ENCODE peak calls at places on chromosome 12, in nine cellular contexts. I is HepG2; C is foreskin keratinocyte; S is IMR-90; H is stimulated activated effector memory CD8-positive, alpha-beta T cell treated with anti-CD3 and anti-CD28 coated beads, Interleukin-12 subunit alpha, Interleukin-12 subunit beta, amount 100 ng/mL, for 72 hours; P is left cardiac atrium; F is gastroesophageal sphincter; G is upper lobe of right lung; Q is activated CD8-positive, alpha-beta memory T cell treated with anti-CD3 and anti-CD28 coated beads, Interleukin-2, amount 10 ng/mL, durations not matched to agents 7 days and 5 days. M is an unnamed sample.

GRCh38 chr12:93802293-93802692 is 125.1 kb downstream of the CRADD start:
- ATAC-seq in I (no peak), C (no peak), S (no peak), H (no peak), P (no peak), F (no peak), G (no peak), Q (no peak), M (no peak)

GRCh38 chr12:120043421-120043820 is 54.4 kb downstream of the BICDL1 start:
- ATAC-seq in I (no peak), C (no peak), S (no peak), H (no peak), P (no peak), F (no peak), G (no peak), Q (no peak), M (no peak)

GRCh38 chr12:6631549-6631961 is 4.2 kb downstream of the LPAR5 start:
- ATAC-seq in I (peak), C (no peak), S (no peak), H (no peak), P (peak), F (no peak), G (no peak), Q (peak), M (no peak)

GRCh38 chr12:43425361-43425760 is 126.6 kb downstream of the ADAMTS20 start:
- ATAC-seq in I (no peak), C (no peak), S (no peak), H (no peak), P (no peak), F (no peak), G (no peak), Q (no peak), M (no peak)

GRCh38 chr12:4996714-4997113 is 47.0 kb upstream of the KCNA5 start:
- ATAC-seq in I (no peak), C (no peak), S (no peak), H (no peak), P (no peak), F (no peak), G (no peak), Q (no peak), M (no peak)

GRCh38 chr12:45244561-45245348 is 28.9 kb downstream of the ANO6 start:
- ATAC-seq in I (no peak), C (no peak), S (peak), H (peak), P (peak), F (peak), G (peak), Q (peak), M (peak)

GRCh38 chr12:91651728-91652127 is 469.1 kb upstream of the DCN start:
- ATAC-seq in I (no peak), C (no peak), S (no peak), H (no peak), P (no peak), F (no peak), G (no peak), Q (no peak), M (no peak)

GRCh38 chr12:52370906-52371608 is 3.8 kb upstream of the KRT85 start:
- ATAC-seq in I (no peak), C (no peak), S (peak), H (no peak), P (peak), F (peak), G (no peak), Q (no peak), M (no peak)

GRCh38 chr12:201361-201760 is 12.6 kb downstream of the SLC6A12 start:
- ATAC-seq in I (no peak), C (no peak), S (no peak), H (no peak), P (no peak), F (no peak), G (no peak), Q (no peak), M (peak)

GRCh38 chr12:103278329-103278728 is 217.4 kb downstream of the C12orf42 start:
- ATAC-seq in I (no peak), C (no peak), S (no peak), H (no peak), P (no peak), F (no peak), G (no peak), Q (no peak), M (no peak)

GRCh38 chr12:68580911-68581310 is 29.8 kb upstream of the RAP1B start:
- ATAC-seq in I (no peak), C (no peak), S (no peak), H (no peak), P (no peak), F (no peak), G (no peak), Q (no peak), M (no peak)

GRCh38 chr12:69897744-69898143 is 72.7 kb downstream of the MYRFL start:
- ATAC-seq in I (peak), C (peak), S (peak), H (no peak), P (peak), F (peak), G (peak), Q (no peak), M (no peak)

GRCh38 chr12:91023326-91024004 is 18.7 kb upstream of the EPYC start:
- ATAC-seq in I (no peak), C (peak), S (peak), H (peak), P (no peak), F (no peak), G (no peak), Q (no peak), M (no peak)

GRCh38 chr12:85814116-85814515 is 22.1 kb downstream of the RASSF9 start:
- ATAC-seq in I (no peak), C (no peak), S (no peak), H (no peak), P (no peak), F (no peak), G (no peak), Q (no peak), M (no peak)